ENCODE peak calls at places on chromosomes 16 and 17, in five cellular contexts. T, D, Y, J and R are unnamed samples.

GRCh38 chr17:81031571-81032550 is 3.1 kb upstream of the BAIAP2 start:
- DNase-seq in D (no peak), T (no peak), J (no peak), Y (no peak), R (no peak)

GRCh38 chr17:49901460-49902331 is 53.8 kb upstream of the TAC4 start:
- DNase-seq in D (no peak), Y (no peak), T (peak), J (peak), R (no peak)

GRCh38 chr17:68460715-68461114 is 3.4 kb upstream of the WIPI1 start:
- DNase-seq in Y (no peak), J (no peak), D (no peak), T (no peak), R (no peak)

GRCh38 chr16:58022601-58023371 is 2.8 kb upstream of the MMP15 start:
- DNase-seq in J (peak), D (no peak), T (peak), Y (peak), R (peak)

GRCh38 chr16:84806256-84806889 is 13.4 kb upstream of the CRISPLD2 start:
- DNase-seq in T (no peak), Y (no peak), D (peak), J (no peak), R (peak)

GRCh38 chr16:69932691-69933392 is 18.3 kb upstream of the CLEC18A start:
- DNase-seq in J (no peak), D (no peak), Y (no peak), T (no peak), R (no peak)

GRCh38 chr16:87126403-87127025 is 190.7 kb downstream of the C16orf95 start:
- DNase-seq in T (no peak), J (peak), D (no peak), Y (no peak), R (no peak)

GRCh38 chr16:24610421-24610765 is 71.0 kb downstream of the RBBP6 start:
- DNase-seq in D (no peak), Y (no peak), J (no peak), T (peak), R (no peak)

GRCh38 chr16:88923926-88924833 is 52.8 kb downstream of the CBFA2T3 start:
- DNase-seq in J (peak), Y (no peak), T (peak), D (no peak), R (no peak)

GRCh38 chr16:50615891-50616290 is 65.2 kb downstream of the SNX20 start:
- DNase-seq in T (no peak), D (no peak), Y (no peak), J (no peak), R (no peak)

GRCh38 chr17:20072692-20072992 is 63.5 kb downstream of the SPECC1 start:
- DNase-seq in T (no peak), J (no peak), D (no peak), Y (no peak), R (no peak)

GRCh38 chr16:29641561-29641960 is 21.5 kb upstream of the SPN start:
- DNase-seq in D (no peak), Y (no peak), J (no peak), T (no peak), R (no peak)

GRCh38 chr16:58462089-58462488 is 37.9 kb upstream of the NDRG4 start:
- DNase-seq in J (no peak), T (no peak), Y (no peak), D (no peak), R (no peak)

GRCh38 chr16:56332464-56333079 is 92.8 kb downstream of the AMFR start:
- DNase-seq in Y (no peak), J (peak), D (no peak), T (peak), R (peak)

GRCh38 chr16:27761816-27762215 is 211.9 kb downstream of the KATNIP start:
- DNase-seq in D (no peak), T (no peak), J (no peak), Y (no peak), R (no peak)

GRCh38 chr16:2513405-2514332 is at the start of gene ATP6V0C:
- DNase-seq in T (peak), J (peak), Y (peak), D (peak), R (peak)

GRCh38 chr17:68089881-68090280 is 54.3 kb downstream of the KPNA2 start:
- DNase-seq in J (peak), D (no peak), Y (no peak), T (peak), R (peak)

GRCh38 chr17:47280072-47280811 is 26.6 kb downstream of the ITGB3 start:
- DNase-seq in D (no peak), T (no peak), Y (no peak), J (no peak), R (peak)

GRCh38 chr17:47277921-47278320 is 24.3 kb downstream of the ITGB3 start:
- DNase-seq in D (no peak), Y (no peak), T (no peak), J (no peak), R (no peak)

GRCh38 chr17:47281246-47281645 is 27.6 kb downstream of the ITGB3 start:
- DNase-seq in Y (no peak), J (no peak), T (no peak), D (no peak), R (no peak)

GRCh38 chr17:47278561-47278960 is 24.9 kb downstream of the ITGB3 start:
- DNase-seq in J (no peak), Y (no peak), D (no peak), T (no peak), R (no peak)

DNA sequence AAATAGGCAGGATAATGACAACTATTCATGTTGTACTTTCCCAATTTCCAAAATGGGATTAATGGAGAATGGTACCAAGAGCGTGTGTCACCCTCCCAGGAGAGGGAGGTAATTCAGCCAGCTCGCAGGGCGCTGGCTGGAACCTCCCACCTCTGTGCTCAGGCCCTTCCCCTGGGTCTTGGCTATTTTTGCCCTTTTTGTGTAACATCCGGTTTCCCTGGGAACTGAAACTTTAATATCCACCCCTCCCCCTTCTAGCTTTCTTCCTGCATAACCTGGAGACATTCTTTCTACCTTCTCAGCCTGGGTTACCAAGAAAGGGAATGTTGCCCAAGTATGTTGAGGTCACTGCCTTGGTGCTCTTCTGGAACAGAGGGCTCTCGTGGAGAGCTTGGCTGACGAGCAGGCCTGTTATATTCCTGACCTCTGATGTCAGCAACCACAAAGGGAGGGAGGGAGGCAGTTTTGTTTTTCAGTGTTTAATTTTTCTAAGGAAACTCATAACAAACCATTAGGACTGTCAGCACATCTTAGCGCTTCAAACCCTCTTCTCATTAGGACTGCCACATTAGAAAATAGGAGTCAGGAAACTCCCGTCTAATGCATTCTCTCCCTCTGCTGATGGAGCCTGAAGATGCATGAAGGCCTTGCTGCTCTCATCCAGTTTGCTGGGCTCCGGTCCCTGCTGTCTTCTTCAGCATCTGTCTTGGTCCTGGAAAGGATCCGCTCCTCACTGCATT is 25.6 kb downstream of the ITGB3 start:
- DNase-seq in D (peak), J (no peak), T (no peak), Y (no peak), R (peak)
- TF ChIP-seq CTCF in D (peak), J (no peak), T (no peak), Y (peak), R (peak)

DNA sequence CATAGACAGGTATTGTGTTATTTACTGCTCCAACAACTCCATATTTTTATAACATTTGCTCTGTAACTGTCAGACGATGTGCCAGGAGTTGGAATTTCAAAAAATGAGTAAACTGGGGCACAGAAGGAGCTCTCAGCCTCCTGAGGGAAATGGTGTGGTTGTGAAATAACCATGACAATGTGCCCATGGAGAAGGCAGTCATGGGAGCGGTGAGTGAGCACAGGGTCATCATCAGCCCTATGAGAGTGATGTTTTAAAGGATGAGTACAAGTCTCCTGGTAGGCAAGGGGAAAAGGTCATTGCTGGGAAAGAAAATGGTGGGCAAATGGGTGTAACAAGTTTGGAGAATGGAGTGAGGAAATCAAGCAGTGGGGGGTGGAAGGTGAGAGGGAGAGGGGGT is 115.0 kb upstream of the SEC14L1 start:
- DNase-seq in T (no peak), D (no peak), Y (no peak), J (no peak), R (no peak)
- H3K27ac ChIP-seq in T (no peak), D (no peak), Y (no peak), J (no peak), R (no peak)

DNA sequence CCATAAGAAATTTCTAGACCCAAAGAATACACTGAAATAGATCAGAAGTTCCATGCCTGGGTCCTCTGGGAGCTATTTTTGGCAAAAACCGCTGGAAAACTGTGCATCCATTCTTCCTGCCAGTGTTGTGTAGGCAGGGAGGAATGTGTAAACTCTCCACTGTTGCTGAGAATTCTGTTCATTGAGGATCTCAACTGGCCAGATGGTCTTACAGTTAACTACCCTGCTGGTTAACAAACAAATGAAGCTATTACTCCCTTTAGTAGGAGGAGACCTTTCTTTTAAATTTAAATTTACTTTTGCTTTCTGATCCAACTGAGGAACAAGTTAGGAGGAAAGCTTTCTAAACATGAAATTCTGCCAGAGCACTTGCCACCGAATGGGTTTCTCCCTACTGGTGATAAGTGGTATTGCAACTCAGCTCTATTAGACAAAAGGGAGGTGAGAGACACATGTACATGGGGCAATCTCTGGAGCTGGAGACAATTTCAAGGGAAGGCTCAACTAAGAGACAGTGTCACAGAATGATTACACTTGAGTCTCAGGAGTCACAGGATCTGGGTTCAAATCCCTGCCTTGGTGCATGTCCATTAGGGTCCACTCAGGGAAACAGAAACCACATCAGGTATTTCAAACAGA is 37.6 kb downstream of the SOCS1 start:
- DNase-seq in D (no peak), T (no peak), Y (no peak), J (no peak), R (no peak)
- TF ChIP-seq CTCF in D (peak), T (no peak), Y (no peak), J (peak), R (peak)

GRCh38 chr17:77130521-77130920 is 10.2 kb upstream of the SEC14L1 start:
- DNase-seq in J (no peak), Y (no peak), D (no peak), T (no peak), R (no peak)
- H3K27ac ChIP-seq in J (no peak), Y (no peak), D (no peak), T (no peak), R (no peak)

GRCh38 chr16:71626018-71626857 is at the start of gene MARVELD3:
- DNase-seq in Y (peak), J (peak), T (peak), D (no peak), R (no peak)
- TF ChIP-seq CTCF in Y (no peak), J (no peak), T (peak), D (no peak), R (no peak)

GRCh38 chr17:6753006-6753445 is 2.8 kb upstream of the XAF1 start:
- DNase-seq in Y (no peak), T (peak), D (peak), J (no peak), R (peak)
- H3K27ac ChIP-seq in Y (peak), T (peak), D (peak), J (peak), R (peak)

DNA sequence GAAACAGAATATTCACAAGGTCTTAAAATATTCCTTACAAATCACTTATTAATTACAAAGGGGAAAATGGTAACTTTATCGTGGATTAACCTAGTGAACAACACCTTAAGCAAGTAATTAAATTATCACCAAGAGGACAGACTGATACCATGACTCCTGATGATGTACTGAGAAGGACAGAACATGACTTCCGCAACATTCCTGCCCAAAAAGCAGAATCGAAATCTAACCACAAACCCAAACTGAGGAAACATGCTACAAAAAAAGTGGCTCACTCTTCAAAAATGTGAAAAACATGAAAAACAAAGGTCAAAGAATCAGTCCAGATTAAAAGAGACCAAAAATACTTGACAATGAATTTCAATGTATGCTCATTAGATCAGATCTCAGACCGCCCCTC is 151.5 kb downstream of the AATF start:
- DNase-seq in J (no peak), T (no peak), Y (no peak), D (no peak), R (no peak)
- TF ChIP-seq CTCF in J (no peak), T (no peak), Y (no peak), D (no peak), R (no peak)

GRCh38 chr16:6725634-6726331 is 606.9 kb upstream of the RBFOX1 start:
- DNase-seq in J (no peak), D (no peak), T (no peak), Y (no peak), R (no peak)
- H3K27ac ChIP-seq in J (no peak), D (no peak), T (no peak), Y (no peak), R (no peak)

DNA sequence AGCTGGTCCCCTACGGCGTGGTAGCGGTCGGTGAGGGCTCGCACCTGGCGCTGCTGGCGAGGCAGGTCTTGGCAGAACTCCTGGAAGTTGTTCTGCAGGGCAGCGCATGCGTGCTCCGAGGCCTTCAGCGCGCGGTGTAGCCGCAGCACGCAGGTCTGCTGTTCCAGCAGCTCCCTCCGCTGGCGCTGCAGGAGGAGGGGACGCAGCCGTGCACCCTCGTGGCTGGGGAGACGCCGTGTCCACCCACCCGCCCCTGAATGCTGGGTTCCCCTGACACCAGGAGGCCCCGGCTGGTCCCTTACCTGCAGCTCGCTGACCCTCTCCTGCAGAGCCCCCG is 12.2 kb downstream of the EVPL start:
- DNase-seq in J (no peak), D (no peak), T (no peak), Y (no peak), R (no peak)
- TF ChIP-seq CTCF in J (no peak), D (no peak), T (no peak), Y (no peak), R (no peak)

GRCh38 chr17:521561-522325 is 169.1 kb upstream of the RPH3AL start:
- DNase-seq in D (no peak), T (no peak), Y (no peak), J (no peak), R (peak)

GRCh38 chr17:519450-520212 is 167.0 kb upstream of the RPH3AL start:
- DNase-seq in T (no peak), D (no peak), J (no peak), Y (no peak), R (no peak)

GRCh38 chr17:522912-523311 is 170.3 kb upstream of the RPH3AL start:
- DNase-seq in T (no peak), D (no peak), Y (no peak), J (no peak), R (no peak)

GRCh38 chr17:521168-521525 is 168.5 kb upstream of the RPH3AL start:
- DNase-seq in Y (no peak), D (no peak), J (no peak), T (no peak), R (no peak)

DNA sequence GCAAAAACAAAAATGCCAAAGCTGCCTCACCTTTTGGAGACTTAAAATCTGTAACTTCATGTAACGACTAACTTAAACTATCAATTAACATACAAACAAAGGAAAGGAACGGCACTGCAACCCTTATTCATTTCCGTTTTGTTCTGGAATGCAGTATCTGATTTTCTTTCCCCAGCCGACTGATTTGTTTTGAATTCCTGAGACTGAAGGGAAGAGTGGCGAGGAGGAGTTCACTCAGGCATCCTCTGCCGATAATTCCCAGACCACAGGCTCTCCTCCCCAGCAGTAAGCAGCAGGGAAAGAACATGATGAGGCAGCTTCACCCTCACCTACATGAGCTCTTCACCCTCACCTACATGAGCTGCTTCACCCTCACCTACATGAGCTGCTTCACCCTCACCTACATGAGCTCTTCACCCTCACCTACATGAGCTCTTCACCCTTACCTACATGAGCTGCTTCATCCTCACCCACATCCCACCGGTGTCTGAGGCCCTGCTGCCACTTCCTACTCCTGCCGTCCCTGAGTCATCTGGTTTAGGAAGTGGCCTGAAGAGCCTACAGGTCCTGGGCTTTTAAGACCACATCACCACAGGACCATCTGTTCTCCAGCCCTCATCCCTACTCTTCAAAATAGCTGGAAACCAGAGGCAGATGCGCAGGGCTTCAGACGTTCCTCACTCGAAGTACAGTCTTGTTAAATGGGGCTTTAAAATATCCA is 168.0 kb upstream of the RPH3AL start:
- DNase-seq in J (no peak), D (peak), Y (no peak), T (no peak), R (peak)
- H3K27ac ChIP-seq in J (no peak), D (peak), Y (no peak), T (no peak), R (peak)